ENCODE peak calls at places on chromosomes 1 and 21, in nine cellular contexts. Y, J, V, N, M, D, G, I and X are unnamed samples.

GRCh38 chr1:30908886-30909777 is 574 bp upstream of the SDC3 start:
- DNase-seq in I (no peak), V (no peak), Y (no peak), J (no peak), G (no peak), D (peak), N (no peak), M (peak), X (no peak)

GRCh38 chr1:164780863-164781262 is 221.9 kb downstream of the PBX1 start:
- DNase-seq in J (no peak), Y (peak), I (no peak), M (no peak), V (peak), G (peak), N (no peak), D (no peak), X (no peak)

GRCh38 chr1:178220094-178220493 is 126.2 kb downstream of the RASAL2 start:
- DNase-seq in Y (peak), I (no peak), M (no peak), D (no peak), N (peak), G (peak), J (no peak), V (no peak), X (no peak)

GRCh38 chr1:41783189-41783639 is 135.5 kb downstream of the HIVEP3 start:
- DNase-seq in V (peak), M (peak), Y (peak), N (peak), D (no peak), J (no peak), G (peak), I (no peak), X (no peak)

GRCh38 chr1:15799928-15800835 is 7.3 kb downstream of the UQCRHL start:
- DNase-seq in M (no peak), G (peak), V (peak), Y (peak), I (no peak), J (no peak), N (peak), D (peak), X (no peak)

GRCh38 chr1:6417961-6418667 is 1.6 kb downstream of the HES2 start:
- DNase-seq in M (peak), D (no peak), V (no peak), I (no peak), N (no peak), G (no peak), Y (no peak), J (no peak), X (no peak)

GRCh38 chr1:187566371-187566770 is 737.6 kb downstream of the PLA2G4A start:
- DNase-seq in J (no peak), Y (no peak), G (no peak), D (no peak), I (no peak), M (no peak), N (no peak), V (no peak), X (no peak)

GRCh38 chr1:186985889-186986491 is 157.2 kb downstream of the PLA2G4A start:
- DNase-seq in D (no peak), I (peak), N (peak), V (no peak), Y (peak), M (no peak), G (no peak), J (peak), X (no peak)

GRCh38 chr1:160362168-160362941 is 4.5 kb upstream of the NHLH1 start:
- DNase-seq in I (no peak), Y (no peak), V (no peak), G (no peak), M (no peak), J (no peak), D (peak), N (no peak), X (no peak)

GRCh38 chr21:37385179-37385765 is 18.7 kb downstream of the DYRK1A start:
- DNase-seq in D (no peak), I (no peak), J (no peak), N (no peak), M (no peak), Y (no peak), G (no peak), V (no peak), X (no peak)

GRCh38 chr21:14985306-14985705 is 79.5 kb downstream of the NRIP1 start:
- DNase-seq in N (no peak), I (no peak), G (no peak), M (no peak), V (no peak), D (no peak), J (no peak), Y (no peak), X (no peak)